ENCODE peak calls at places on chromosomes 16 and 17, in eight cellular contexts. K, X, D, P, J, Q, B and N are unnamed samples.

GRCh38 chr16:81647527-81647926 is 131.6 kb upstream of the PLCG2 start:
- DNase-seq in K (peak), X (no peak), D (peak), P (peak), J (peak), Q (peak), B (no peak), N (no peak)

GRCh38 chr17:42485680-42486079 is 27.0 kb downstream of the ATP6V0A1 start:
- DNase-seq in K (no peak), X (no peak), D (no peak), P (no peak), J (peak), Q (no peak), B (no peak), N (no peak)

GRCh38 chr16:15856217-15856616 is 611 bp downstream of the MYH11 start:
- DNase-seq in K (no peak), X (no peak), D (no peak), P (no peak), J (no peak), Q (no peak), B (no peak), N (no peak)

GRCh38 chr16:30421010-30421409 is 8.8 kb downstream of the DCTPP1 start:
- DNase-seq in K (no peak), X (no peak), D (no peak), P (no peak), J (no peak), Q (no peak), B (no peak), N (no peak)

GRCh38 chr17:45782889-45783592 is 1.1 kb upstream of the CRHR1 start:
- DNase-seq in K (no peak), X (no peak), D (no peak), P (peak), J (no peak), Q (no peak), B (peak), N (no peak)

GRCh38 chr16:75219838-75220237 is 1.1 kb downstream of the CTRB1 start:
- DNase-seq in K (no peak), X (no peak), D (no peak), P (no peak), J (no peak), Q (no peak), B (no peak), N (no peak)

GRCh38 chr17:29019475-29020181 is 13.8 kb upstream of the SEZ6 start:
- DNase-seq in K (no peak), X (no peak), D (no peak), P (no peak), J (no peak), Q (no peak), B (no peak), N (no peak)

GRCh38 chr16:25089346-25089745 is 22.2 kb upstream of the LCMT1 start:
- DNase-seq in K (no peak), X (no peak), D (no peak), P (no peak), J (no peak), Q (no peak), B (no peak), N (no peak)

GRCh38 chr17:80789356-80789902 is 202.2 kb upstream of the CHMP6 start:
- DNase-seq in K (peak), X (no peak), D (peak), P (peak), J (peak), Q (peak), B (no peak), N (peak)

GRCh38 chr17:64741038-64741641 is 79.0 kb upstream of the SMURF2 start:
- DNase-seq in K (peak), X (no peak), D (peak), P (peak), J (peak), Q (peak), B (no peak), N (peak)

GRCh38 chr16:72978212-72978611 is 69.7 kb downstream of the ZFHX3 start:
- DNase-seq in K (no peak), X (no peak), D (no peak), P (peak), J (peak), Q (no peak), B (no peak), N (no peak)

GRCh38 chr16:49023095-49023494 is 258.5 kb downstream of the CBLN1 start:
- DNase-seq in K (peak), X (no peak), D (peak), P (no peak), J (peak), Q (peak), B (no peak), N (no peak)

GRCh38 chr17:40765657-40766056 is 6.3 kb downstream of the KRT26 start:
- DNase-seq in K (no peak), X (no peak), D (no peak), P (no peak), J (no peak), Q (no peak), B (no peak), N (no peak)

GRCh38 chr16:87012954-87013938 is 303.9 kb downstream of the C16orf95 start:
- DNase-seq in K (no peak), X (no peak), D (no peak), P (no peak), J (no peak), Q (no peak), B (no peak), N (peak)

GRCh38 chr17:59620518-59621259 is 994 bp downstream of the CLTC start:
- DNase-seq in K (peak), X (no peak), D (peak), P (peak), J (peak), Q (peak), B (no peak), N (peak)

GRCh38 chr17:67995568-67996191 is 589 bp downstream of the C17orf58 start:
- DNase-seq in K (peak), X (no peak), D (peak), P (no peak), J (no peak), Q (peak), B (no peak), N (no peak)

GRCh38 chr17:51152766-51153209 is 571 bp upstream of the NME1 start:
- DNase-seq in K (peak), X (no peak), D (no peak), P (peak), J (no peak), Q (no peak), B (no peak), N (no peak)